ENCODE peak calls at places on chromosomes 16 and 17, in ten cellular contexts. One of them, this sample, is unnamed.
A peak's percentile ranks its signal among the peaks of the same experiment; 100 is the strongest.

GRCh38 chr17:3659541-3660111 is 8.8 kb downstream of the TAX1BP3 start:
- DNase-seq in activated T-cell treated with anti-CD3 and anti-CD28 coated beads, Interleukin-2, amount 50 U/mL, for 72 hours: no peak
- DNase-seq in activated T-helper 1 cell treated with anti-CD3 and anti-CD28 coated beads, Interleukin-2, amount 50 U/mL, for 16 hours: no peak
- DNase-seq in nucleus accumbens: peak; percentile 17
- DNase-seq in PC-9: peak; percentile 45
- DNase-seq in EL: peak; percentile 87
- DNase-seq in activated CD4-positive, alpha-beta T cell treated with anti-CD3 and anti-CD28 coated beads, Interleukin-2, amount 50 U/mL, for 4 hours: no peak
- DNase-seq in RPMI8226: no peak
- DNase-seq in activated CD8-positive, alpha-beta T cell treated with anti-CD3 and anti-CD28 coated beads, Interleukin-2, amount 10 ng/mL, durations not matched to agents 7 days and 5 days: no peak
- DNase-seq in CD4-positive, CD25-positive, alpha-beta regulatory T cell: no peak
- DNase-seq in this sample: no peak

GRCh38 chr16:69017036-69017783 is 88.2 kb upstream of the HAS3 start:
- DNase-seq in RPMI8226: no peak
- DNase-seq in activated T-cell treated with anti-CD3 and anti-CD28 coated beads, Interleukin-2, amount 50 U/mL, for 72 hours: peak; percentile 2
- DNase-seq in EL: peak; percentile 85
- DNase-seq in PC-9: peak; percentile 68
- DNase-seq in activated T-helper 1 cell treated with anti-CD3 and anti-CD28 coated beads, Interleukin-2, amount 50 U/mL, for 16 hours: no peak
- DNase-seq in nucleus accumbens: no peak
- DNase-seq in CD4-positive, CD25-positive, alpha-beta regulatory T cell: no peak
- DNase-seq in activated CD8-positive, alpha-beta T cell treated with anti-CD3 and anti-CD28 coated beads, Interleukin-2, amount 10 ng/mL, durations not matched to agents 7 days and 5 days: no peak
- DNase-seq in activated CD4-positive, alpha-beta T cell treated with anti-CD3 and anti-CD28 coated beads, Interleukin-2, amount 50 U/mL, for 4 hours: no peak
- DNase-seq in this sample: no peak

GRCh38 chr17:45226620-45227019 is 4.9 kb downstream of the FMNL1 start:
- DNase-seq in RPMI8226: peak; percentile 16
- DNase-seq in CD4-positive, CD25-positive, alpha-beta regulatory T cell: no peak
- DNase-seq in activated T-cell treated with anti-CD3 and anti-CD28 coated beads, Interleukin-2, amount 50 U/mL, for 72 hours: no peak
- DNase-seq in EL: no peak
- DNase-seq in activated CD8-positive, alpha-beta T cell treated with anti-CD3 and anti-CD28 coated beads, Interleukin-2, amount 10 ng/mL, durations not matched to agents 7 days and 5 days: no peak
- DNase-seq in nucleus accumbens: no peak
- DNase-seq in activated T-helper 1 cell treated with anti-CD3 and anti-CD28 coated beads, Interleukin-2, amount 50 U/mL, for 16 hours: no peak
- DNase-seq in activated CD4-positive, alpha-beta T cell treated with anti-CD3 and anti-CD28 coated beads, Interleukin-2, amount 50 U/mL, for 4 hours: no peak
- DNase-seq in PC-9: no peak
- DNase-seq in this sample: no peak

GRCh38 chr17:1049446-1050225 is 52.7 kb downstream of the TIMM22 start:
- DNase-seq in activated T-cell treated with anti-CD3 and anti-CD28 coated beads, Interleukin-2, amount 50 U/mL, for 72 hours: no peak
- DNase-seq in nucleus accumbens: no peak
- DNase-seq in RPMI8226: no peak
- DNase-seq in activated CD8-positive, alpha-beta T cell treated with anti-CD3 and anti-CD28 coated beads, Interleukin-2, amount 10 ng/mL, durations not matched to agents 7 days and 5 days: no peak
- DNase-seq in activated T-helper 1 cell treated with anti-CD3 and anti-CD28 coated beads, Interleukin-2, amount 50 U/mL, for 16 hours: no peak
- DNase-seq in PC-9: no peak
- DNase-seq in activated CD4-positive, alpha-beta T cell treated with anti-CD3 and anti-CD28 coated beads, Interleukin-2, amount 50 U/mL, for 4 hours: no peak
- DNase-seq in CD4-positive, CD25-positive, alpha-beta regulatory T cell: no peak
- DNase-seq in EL: no peak
- DNase-seq in this sample: no peak

GRCh38 chr17:16418684-16419066 is 3.3 kb downstream of the TRPV2 start:
- DNase-seq in activated CD4-positive, alpha-beta T cell treated with anti-CD3 and anti-CD28 coated beads, Interleukin-2, amount 50 U/mL, for 4 hours: no peak
- DNase-seq in PC-9: no peak
- DNase-seq in EL: no peak
- DNase-seq in activated T-helper 1 cell treated with anti-CD3 and anti-CD28 coated beads, Interleukin-2, amount 50 U/mL, for 16 hours: no peak
- DNase-seq in nucleus accumbens: no peak
- DNase-seq in activated CD8-positive, alpha-beta T cell treated with anti-CD3 and anti-CD28 coated beads, Interleukin-2, amount 10 ng/mL, durations not matched to agents 7 days and 5 days: no peak
- DNase-seq in CD4-positive, CD25-positive, alpha-beta regulatory T cell: no peak
- DNase-seq in RPMI8226: no peak
- DNase-seq in activated T-cell treated with anti-CD3 and anti-CD28 coated beads, Interleukin-2, amount 50 U/mL, for 72 hours: peak; percentile 35
- DNase-seq in this sample: no peak

GRCh38 chr17:45722161-45722560 is 62.0 kb upstream of the CRHR1 start:
- DNase-seq in PC-9: peak; percentile 23
- DNase-seq in activated CD4-positive, alpha-beta T cell treated with anti-CD3 and anti-CD28 coated beads, Interleukin-2, amount 50 U/mL, for 4 hours: no peak
- DNase-seq in CD4-positive, CD25-positive, alpha-beta regulatory T cell: no peak
- DNase-seq in activated CD8-positive, alpha-beta T cell treated with anti-CD3 and anti-CD28 coated beads, Interleukin-2, amount 10 ng/mL, durations not matched to agents 7 days and 5 days: no peak
- DNase-seq in EL: peak; percentile 23
- DNase-seq in nucleus accumbens: no peak
- DNase-seq in RPMI8226: peak; percentile 46
- DNase-seq in activated T-helper 1 cell treated with anti-CD3 and anti-CD28 coated beads, Interleukin-2, amount 50 U/mL, for 16 hours: no peak
- DNase-seq in activated T-cell treated with anti-CD3 and anti-CD28 coated beads, Interleukin-2, amount 50 U/mL, for 72 hours: no peak
- DNase-seq in this sample: no peak

GRCh38 chr17:306116-306515 is 46.5 kb downstream of the RPH3AL start:
- DNase-seq in nucleus accumbens: no peak
- DNase-seq in RPMI8226: no peak
- DNase-seq in activated T-helper 1 cell treated with anti-CD3 and anti-CD28 coated beads, Interleukin-2, amount 50 U/mL, for 16 hours: no peak
- DNase-seq in CD4-positive, CD25-positive, alpha-beta regulatory T cell: no peak
- DNase-seq in activated CD4-positive, alpha-beta T cell treated with anti-CD3 and anti-CD28 coated beads, Interleukin-2, amount 50 U/mL, for 4 hours: no peak
- DNase-seq in activated T-cell treated with anti-CD3 and anti-CD28 coated beads, Interleukin-2, amount 50 U/mL, for 72 hours: no peak
- DNase-seq in EL: no peak
- DNase-seq in PC-9: no peak
- DNase-seq in activated CD8-positive, alpha-beta T cell treated with anti-CD3 and anti-CD28 coated beads, Interleukin-2, amount 10 ng/mL, durations not matched to agents 7 days and 5 days: no peak
- DNase-seq in this sample: no peak

GRCh38 chr16:69114976-69115355 is 9.5 kb downstream of the HAS3 start:
- DNase-seq in activated CD8-positive, alpha-beta T cell treated with anti-CD3 and anti-CD28 coated beads, Interleukin-2, amount 10 ng/mL, durations not matched to agents 7 days and 5 days: no peak
- DNase-seq in EL: no peak
- DNase-seq in nucleus accumbens: no peak
- DNase-seq in PC-9: no peak
- DNase-seq in activated T-helper 1 cell treated with anti-CD3 and anti-CD28 coated beads, Interleukin-2, amount 50 U/mL, for 16 hours: no peak
- DNase-seq in RPMI8226: no peak
- DNase-seq in activated T-cell treated with anti-CD3 and anti-CD28 coated beads, Interleukin-2, amount 50 U/mL, for 72 hours: no peak
- DNase-seq in CD4-positive, CD25-positive, alpha-beta regulatory T cell: no peak
- DNase-seq in activated CD4-positive, alpha-beta T cell treated with anti-CD3 and anti-CD28 coated beads, Interleukin-2, amount 50 U/mL, for 4 hours: no peak
- DNase-seq in this sample: no peak

GRCh38 chr16:57091990-57092785 is at the start of gene CPNE2:
- DNase-seq in PC-9: no peak
- DNase-seq in activated T-cell treated with anti-CD3 and anti-CD28 coated beads, Interleukin-2, amount 50 U/mL, for 72 hours: peak; percentile 47
- DNase-seq in activated CD8-positive, alpha-beta T cell treated with anti-CD3 and anti-CD28 coated beads, Interleukin-2, amount 10 ng/mL, durations not matched to agents 7 days and 5 days: peak; percentile 32
- DNase-seq in CD4-positive, CD25-positive, alpha-beta regulatory T cell: peak; percentile 19
- DNase-seq in nucleus accumbens: peak; percentile 62
- DNase-seq in activated T-helper 1 cell treated with anti-CD3 and anti-CD28 coated beads, Interleukin-2, amount 50 U/mL, for 16 hours: peak; percentile 6
- DNase-seq in EL: peak; percentile 69
- DNase-seq in RPMI8226: peak; percentile 65
- DNase-seq in activated CD4-positive, alpha-beta T cell treated with anti-CD3 and anti-CD28 coated beads, Interleukin-2, amount 50 U/mL, for 4 hours: no peak
- DNase-seq in this sample: no peak

GRCh38 chr16:20241321-20241720 is 86.0 kb downstream of the GP2 start:
- DNase-seq in activated T-helper 1 cell treated with anti-CD3 and anti-CD28 coated beads, Interleukin-2, amount 50 U/mL, for 16 hours: no peak
- DNase-seq in RPMI8226: no peak
- DNase-seq in PC-9: no peak
- DNase-seq in activated CD8-positive, alpha-beta T cell treated with anti-CD3 and anti-CD28 coated beads, Interleukin-2, amount 10 ng/mL, durations not matched to agents 7 days and 5 days: no peak
- DNase-seq in EL: no peak
- DNase-seq in activated CD4-positive, alpha-beta T cell treated with anti-CD3 and anti-CD28 coated beads, Interleukin-2, amount 50 U/mL, for 4 hours: no peak
- DNase-seq in activated T-cell treated with anti-CD3 and anti-CD28 coated beads, Interleukin-2, amount 50 U/mL, for 72 hours: no peak
- DNase-seq in CD4-positive, CD25-positive, alpha-beta regulatory T cell: no peak
- DNase-seq in nucleus accumbens: no peak
- DNase-seq in this sample: no peak

GRCh38 chr16:83011939-83012338 is 385.2 kb downstream of the CDH13 start:
- DNase-seq in PC-9: no peak
- DNase-seq in activated T-cell treated with anti-CD3 and anti-CD28 coated beads, Interleukin-2, amount 50 U/mL, for 72 hours: no peak
- DNase-seq in RPMI8226: no peak
- DNase-seq in EL: peak; percentile 25
- DNase-seq in activated CD4-positive, alpha-beta T cell treated with anti-CD3 and anti-CD28 coated beads, Interleukin-2, amount 50 U/mL, for 4 hours: no peak
- DNase-seq in activated CD8-positive, alpha-beta T cell treated with anti-CD3 and anti-CD28 coated beads, Interleukin-2, amount 10 ng/mL, durations not matched to agents 7 days and 5 days: no peak
- DNase-seq in CD4-positive, CD25-positive, alpha-beta regulatory T cell: no peak
- DNase-seq in nucleus accumbens: no peak
- DNase-seq in activated T-helper 1 cell treated with anti-CD3 and anti-CD28 coated beads, Interleukin-2, amount 50 U/mL, for 16 hours: no peak
- DNase-seq in this sample: no peak

GRCh38 chr17:1888741-1889140 is 58.9 kb downstream of the RPA1 start:
- DNase-seq in CD4-positive, CD25-positive, alpha-beta regulatory T cell: no peak
- DNase-seq in activated CD4-positive, alpha-beta T cell treated with anti-CD3 and anti-CD28 coated beads, Interleukin-2, amount 50 U/mL, for 4 hours: no peak
- DNase-seq in PC-9: no peak
- DNase-seq in EL: no peak
- DNase-seq in nucleus accumbens: no peak
- DNase-seq in activated CD8-positive, alpha-beta T cell treated with anti-CD3 and anti-CD28 coated beads, Interleukin-2, amount 10 ng/mL, durations not matched to agents 7 days and 5 days: no peak
- DNase-seq in RPMI8226: no peak
- DNase-seq in activated T-cell treated with anti-CD3 and anti-CD28 coated beads, Interleukin-2, amount 50 U/mL, for 72 hours: no peak
- DNase-seq in activated T-helper 1 cell treated with anti-CD3 and anti-CD28 coated beads, Interleukin-2, amount 50 U/mL, for 16 hours: no peak
- DNase-seq in this sample: no peak

GRCh38 chr17:4974064-4974670 is 6.5 kb upstream of the SPAG7 start:
- DNase-seq in CD4-positive, CD25-positive, alpha-beta regulatory T cell: no peak
- DNase-seq in PC-9: no peak
- DNase-seq in activated CD4-positive, alpha-beta T cell treated with anti-CD3 and anti-CD28 coated beads, Interleukin-2, amount 50 U/mL, for 4 hours: no peak
- DNase-seq in RPMI8226: no peak
- DNase-seq in activated T-cell treated with anti-CD3 and anti-CD28 coated beads, Interleukin-2, amount 50 U/mL, for 72 hours: no peak
- DNase-seq in activated T-helper 1 cell treated with anti-CD3 and anti-CD28 coated beads, Interleukin-2, amount 50 U/mL, for 16 hours: no peak
- DNase-seq in activated CD8-positive, alpha-beta T cell treated with anti-CD3 and anti-CD28 coated beads, Interleukin-2, amount 10 ng/mL, durations not matched to agents 7 days and 5 days: no peak
- DNase-seq in EL: no peak
- DNase-seq in nucleus accumbens: no peak
- DNase-seq in this sample: no peak

GRCh38 chr17:9016941-9017552 is 4.3 kb upstream of the NTN1 start:
- DNase-seq in activated T-helper 1 cell treated with anti-CD3 and anti-CD28 coated beads, Interleukin-2, amount 50 U/mL, for 16 hours: no peak
- DNase-seq in PC-9: peak; percentile 80
- DNase-seq in RPMI8226: peak; percentile 37
- DNase-seq in activated T-cell treated with anti-CD3 and anti-CD28 coated beads, Interleukin-2, amount 50 U/mL, for 72 hours: no peak
- DNase-seq in activated CD4-positive, alpha-beta T cell treated with anti-CD3 and anti-CD28 coated beads, Interleukin-2, amount 50 U/mL, for 4 hours: no peak
- DNase-seq in activated CD8-positive, alpha-beta T cell treated with anti-CD3 and anti-CD28 coated beads, Interleukin-2, amount 10 ng/mL, durations not matched to agents 7 days and 5 days: no peak
- DNase-seq in EL: no peak
- DNase-seq in nucleus accumbens: no peak
- DNase-seq in CD4-positive, CD25-positive, alpha-beta regulatory T cell: no peak
- DNase-seq in this sample: no peak

GRCh38 chr16:10738231-10739077 is 5.2 kb upstream of the NUBP1 start:
- DNase-seq in CD4-positive, CD25-positive, alpha-beta regulatory T cell: peak; percentile 16
- DNase-seq in nucleus accumbens: peak; percentile 43
- DNase-seq in RPMI8226: peak; percentile 90
- DNase-seq in activated T-helper 1 cell treated with anti-CD3 and anti-CD28 coated beads, Interleukin-2, amount 50 U/mL, for 16 hours: no peak
- DNase-seq in EL: peak; percentile 84
- DNase-seq in PC-9: peak; percentile 88
- DNase-seq in activated T-cell treated with anti-CD3 and anti-CD28 coated beads, Interleukin-2, amount 50 U/mL, for 72 hours: peak; percentile 77
- DNase-seq in activated CD4-positive, alpha-beta T cell treated with anti-CD3 and anti-CD28 coated beads, Interleukin-2, amount 50 U/mL, for 4 hours: peak; percentile 34
- DNase-seq in activated CD8-positive, alpha-beta T cell treated with anti-CD3 and anti-CD28 coated beads, Interleukin-2, amount 10 ng/mL, durations not matched to agents 7 days and 5 days: peak; percentile 75
- DNase-seq in this sample: peak; percentile 33

GRCh38 chr16:13992322-13992721 is 72.4 kb downstream of the ERCC4 start:
- DNase-seq in activated CD8-positive, alpha-beta T cell treated with anti-CD3 and anti-CD28 coated beads, Interleukin-2, amount 10 ng/mL, durations not matched to agents 7 days and 5 days: no peak
- DNase-seq in PC-9: no peak
- DNase-seq in activated T-cell treated with anti-CD3 and anti-CD28 coated beads, Interleukin-2, amount 50 U/mL, for 72 hours: no peak
- DNase-seq in activated T-helper 1 cell treated with anti-CD3 and anti-CD28 coated beads, Interleukin-2, amount 50 U/mL, for 16 hours: no peak
- DNase-seq in activated CD4-positive, alpha-beta T cell treated with anti-CD3 and anti-CD28 coated beads, Interleukin-2, amount 50 U/mL, for 4 hours: no peak
- DNase-seq in nucleus accumbens: no peak
- DNase-seq in CD4-positive, CD25-positive, alpha-beta regulatory T cell: no peak
- DNase-seq in RPMI8226: no peak
- DNase-seq in EL: no peak
- DNase-seq in this sample: no peak

GRCh38 chr17:76581515-76581914 is 4.1 kb downstream of the ST6GALNAC2 start:
- DNase-seq in activated CD4-positive, alpha-beta T cell treated with anti-CD3 and anti-CD28 coated beads, Interleukin-2, amount 50 U/mL, for 4 hours: no peak
- DNase-seq in EL: no peak
- DNase-seq in CD4-positive, CD25-positive, alpha-beta regulatory T cell: no peak
- DNase-seq in activated T-helper 1 cell treated with anti-CD3 and anti-CD28 coated beads, Interleukin-2, amount 50 U/mL, for 16 hours: no peak
- DNase-seq in RPMI8226: no peak
- DNase-seq in nucleus accumbens: no peak
- DNase-seq in activated T-cell treated with anti-CD3 and anti-CD28 coated beads, Interleukin-2, amount 50 U/mL, for 72 hours: no peak
- DNase-seq in activated CD8-positive, alpha-beta T cell treated with anti-CD3 and anti-CD28 coated beads, Interleukin-2, amount 10 ng/mL, durations not matched to agents 7 days and 5 days: no peak
- DNase-seq in PC-9: no peak
- DNase-seq in this sample: no peak

GRCh38 chr16:70348991-70349390 is 2.3 kb downstream of the DDX19A start:
- DNase-seq in activated T-helper 1 cell treated with anti-CD3 and anti-CD28 coated beads, Interleukin-2, amount 50 U/mL, for 16 hours: no peak
- DNase-seq in PC-9: no peak
- DNase-seq in activated T-cell treated with anti-CD3 and anti-CD28 coated beads, Interleukin-2, amount 50 U/mL, for 72 hours: no peak
- DNase-seq in CD4-positive, CD25-positive, alpha-beta regulatory T cell: no peak
- DNase-seq in EL: no peak
- DNase-seq in activated CD4-positive, alpha-beta T cell treated with anti-CD3 and anti-CD28 coated beads, Interleukin-2, amount 50 U/mL, for 4 hours: no peak
- DNase-seq in RPMI8226: no peak
- DNase-seq in activated CD8-positive, alpha-beta T cell treated with anti-CD3 and anti-CD28 coated beads, Interleukin-2, amount 10 ng/mL, durations not matched to agents 7 days and 5 days: no peak
- DNase-seq in nucleus accumbens: no peak
- DNase-seq in this sample: no peak

GRCh38 chr16:50304467-50305440 is 38.4 kb downstream of the ADCY7 start:
- DNase-seq in activated CD4-positive, alpha-beta T cell treated with anti-CD3 and anti-CD28 coated beads, Interleukin-2, amount 50 U/mL, for 4 hours: no peak
- DNase-seq in nucleus accumbens: no peak
- DNase-seq in RPMI8226: no peak
- DNase-seq in activated T-cell treated with anti-CD3 and anti-CD28 coated beads, Interleukin-2, amount 50 U/mL, for 72 hours: no peak
- DNase-seq in CD4-positive, CD25-positive, alpha-beta regulatory T cell: no peak
- DNase-seq in activated CD8-positive, alpha-beta T cell treated with anti-CD3 and anti-CD28 coated beads, Interleukin-2, amount 10 ng/mL, durations not matched to agents 7 days and 5 days: no peak
- DNase-seq in activated T-helper 1 cell treated with anti-CD3 and anti-CD28 coated beads, Interleukin-2, amount 50 U/mL, for 16 hours: no peak
- DNase-seq in EL: no peak
- DNase-seq in PC-9: no peak
- DNase-seq in this sample: no peak

GRCh38 chr16:1691276-1691675 is 13.2 kb downstream of the JPT2 start:
- DNase-seq in activated T-cell treated with anti-CD3 and anti-CD28 coated beads, Interleukin-2, amount 50 U/mL, for 72 hours: no peak
- DNase-seq in RPMI8226: no peak
- DNase-seq in nucleus accumbens: no peak
- DNase-seq in activated T-helper 1 cell treated with anti-CD3 and anti-CD28 coated beads, Interleukin-2, amount 50 U/mL, for 16 hours: no peak
- DNase-seq in EL: peak; percentile 67
- DNase-seq in activated CD4-positive, alpha-beta T cell treated with anti-CD3 and anti-CD28 coated beads, Interleukin-2, amount 50 U/mL, for 4 hours: no peak
- DNase-seq in PC-9: peak; percentile 46
- DNase-seq in activated CD8-positive, alpha-beta T cell treated with anti-CD3 and anti-CD28 coated beads, Interleukin-2, amount 10 ng/mL, durations not matched to agents 7 days and 5 days: no peak
- DNase-seq in CD4-positive, CD25-positive, alpha-beta regulatory T cell: no peak
- DNase-seq in this sample: no peak

GRCh38 chr16:88730632-88731607 is 24.6 kb downstream of the CTU2 start:
- DNase-seq in RPMI8226: no peak
- DNase-seq in activated T-helper 1 cell treated with anti-CD3 and anti-CD28 coated beads, Interleukin-2, amount 50 U/mL, for 16 hours: no peak
- DNase-seq in nucleus accumbens: no peak
- DNase-seq in CD4-positive, CD25-positive, alpha-beta regulatory T cell: no peak
- DNase-seq in activated CD4-positive, alpha-beta T cell treated with anti-CD3 and anti-CD28 coated beads, Interleukin-2, amount 50 U/mL, for 4 hours: no peak
- DNase-seq in activated T-cell treated with anti-CD3 and anti-CD28 coated beads, Interleukin-2, amount 50 U/mL, for 72 hours: no peak
- DNase-seq in EL: no peak
- DNase-seq in activated CD8-positive, alpha-beta T cell treated with anti-CD3 and anti-CD28 coated beads, Interleukin-2, amount 10 ng/mL, durations not matched to agents 7 days and 5 days: no peak
- DNase-seq in PC-9: no peak
- DNase-seq in this sample: no peak

GRCh38 chr17:78933959-78934568 is 8.9 kb upstream of the TIMP2 start:
- DNase-seq in nucleus accumbens: peak; percentile 86
- DNase-seq in activated T-cell treated with anti-CD3 and anti-CD28 coated beads, Interleukin-2, amount 50 U/mL, for 72 hours: no peak
- DNase-seq in EL: peak; percentile 99
- DNase-seq in activated CD4-positive, alpha-beta T cell treated with anti-CD3 and anti-CD28 coated beads, Interleukin-2, amount 50 U/mL, for 4 hours: no peak
- DNase-seq in activated CD8-positive, alpha-beta T cell treated with anti-CD3 and anti-CD28 coated beads, Interleukin-2, amount 10 ng/mL, durations not matched to agents 7 days and 5 days: no peak
- DNase-seq in CD4-positive, CD25-positive, alpha-beta regulatory T cell: no peak
- DNase-seq in RPMI8226: peak; percentile 93
- DNase-seq in PC-9: peak; percentile 82
- DNase-seq in activated T-helper 1 cell treated with anti-CD3 and anti-CD28 coated beads, Interleukin-2, amount 50 U/mL, for 16 hours: no peak
- DNase-seq in this sample: no peak

GRCh38 chr17:55317284-55317683 is 52.5 kb downstream of the HLF start:
- DNase-seq in activated T-cell treated with anti-CD3 and anti-CD28 coated beads, Interleukin-2, amount 50 U/mL, for 72 hours: no peak
- DNase-seq in PC-9: no peak
- DNase-seq in CD4-positive, CD25-positive, alpha-beta regulatory T cell: no peak
- DNase-seq in EL: no peak
- DNase-seq in activated CD8-positive, alpha-beta T cell treated with anti-CD3 and anti-CD28 coated beads, Interleukin-2, amount 10 ng/mL, durations not matched to agents 7 days and 5 days: no peak
- DNase-seq in nucleus accumbens: no peak
- DNase-seq in RPMI8226: no peak
- DNase-seq in activated T-helper 1 cell treated with anti-CD3 and anti-CD28 coated beads, Interleukin-2, amount 50 U/mL, for 16 hours: no peak
- DNase-seq in activated CD4-positive, alpha-beta T cell treated with anti-CD3 and anti-CD28 coated beads, Interleukin-2, amount 50 U/mL, for 4 hours: no peak
- DNase-seq in this sample: no peak

GRCh38 chr17:76550712-76551615 is 11.1 kb downstream of the PRCD start:
- DNase-seq in CD4-positive, CD25-positive, alpha-beta regulatory T cell: no peak
- DNase-seq in activated T-cell treated with anti-CD3 and anti-CD28 coated beads, Interleukin-2, amount 50 U/mL, for 72 hours: no peak
- DNase-seq in EL: no peak
- DNase-seq in activated CD8-positive, alpha-beta T cell treated with anti-CD3 and anti-CD28 coated beads, Interleukin-2, amount 10 ng/mL, durations not matched to agents 7 days and 5 days: no peak
- DNase-seq in activated T-helper 1 cell treated with anti-CD3 and anti-CD28 coated beads, Interleukin-2, amount 50 U/mL, for 16 hours: no peak
- DNase-seq in RPMI8226: no peak
- DNase-seq in nucleus accumbens: no peak
- DNase-seq in PC-9: peak; percentile 55
- DNase-seq in activated CD4-positive, alpha-beta T cell treated with anti-CD3 and anti-CD28 coated beads, Interleukin-2, amount 50 U/mL, for 4 hours: no peak
- DNase-seq in this sample: no peak

GRCh38 chr16:70161350-70161749 is 12.2 kb upstream of the CLEC18C start:
- DNase-seq in CD4-positive, CD25-positive, alpha-beta regulatory T cell: no peak
- DNase-seq in activated T-cell treated with anti-CD3 and anti-CD28 coated beads, Interleukin-2, amount 50 U/mL, for 72 hours: no peak
- DNase-seq in nucleus accumbens: no peak
- DNase-seq in PC-9: no peak
- DNase-seq in activated CD4-positive, alpha-beta T cell treated with anti-CD3 and anti-CD28 coated beads, Interleukin-2, amount 50 U/mL, for 4 hours: no peak
- DNase-seq in activated CD8-positive, alpha-beta T cell treated with anti-CD3 and anti-CD28 coated beads, Interleukin-2, amount 10 ng/mL, durations not matched to agents 7 days and 5 days: no peak
- DNase-seq in EL: no peak
- DNase-seq in activated T-helper 1 cell treated with anti-CD3 and anti-CD28 coated beads, Interleukin-2, amount 50 U/mL, for 16 hours: no peak
- DNase-seq in RPMI8226: no peak
- DNase-seq in this sample: no peak

GRCh38 chr16:65776639-65777183 is 589.8 kb upstream of the CDH5 start:
- DNase-seq in nucleus accumbens: no peak
- DNase-seq in PC-9: no peak
- DNase-seq in activated T-helper 1 cell treated with anti-CD3 and anti-CD28 coated beads, Interleukin-2, amount 50 U/mL, for 16 hours: no peak
- DNase-seq in CD4-positive, CD25-positive, alpha-beta regulatory T cell: no peak
- DNase-seq in activated CD4-positive, alpha-beta T cell treated with anti-CD3 and anti-CD28 coated beads, Interleukin-2, amount 50 U/mL, for 4 hours: no peak
- DNase-seq in activated CD8-positive, alpha-beta T cell treated with anti-CD3 and anti-CD28 coated beads, Interleukin-2, amount 10 ng/mL, durations not matched to agents 7 days and 5 days: no peak
- DNase-seq in EL: no peak
- DNase-seq in activated T-cell treated with anti-CD3 and anti-CD28 coated beads, Interleukin-2, amount 50 U/mL, for 72 hours: no peak
- DNase-seq in RPMI8226: no peak
- DNase-seq in this sample: no peak

GRCh38 chr17:66939461-66940114 is 24.9 kb upstream of the CACNG4 start:
- DNase-seq in EL: no peak
- DNase-seq in activated T-cell treated with anti-CD3 and anti-CD28 coated beads, Interleukin-2, amount 50 U/mL, for 72 hours: no peak
- DNase-seq in CD4-positive, CD25-positive, alpha-beta regulatory T cell: no peak
- DNase-seq in activated T-helper 1 cell treated with anti-CD3 and anti-CD28 coated beads, Interleukin-2, amount 50 U/mL, for 16 hours: no peak
- DNase-seq in activated CD8-positive, alpha-beta T cell treated with anti-CD3 and anti-CD28 coated beads, Interleukin-2, amount 10 ng/mL, durations not matched to agents 7 days and 5 days: no peak
- DNase-seq in nucleus accumbens: no peak
- DNase-seq in PC-9: no peak
- DNase-seq in RPMI8226: no peak
- DNase-seq in activated CD4-positive, alpha-beta T cell treated with anti-CD3 and anti-CD28 coated beads, Interleukin-2, amount 50 U/mL, for 4 hours: no peak
- DNase-seq in this sample: no peak

GRCh38 chr17:42819939-42820535 is 4.0 kb downstream of the BECN1 start:
- DNase-seq in activated T-cell treated with anti-CD3 and anti-CD28 coated beads, Interleukin-2, amount 50 U/mL, for 72 hours: peak; percentile 77
- DNase-seq in nucleus accumbens: no peak
- DNase-seq in activated CD4-positive, alpha-beta T cell treated with anti-CD3 and anti-CD28 coated beads, Interleukin-2, amount 50 U/mL, for 4 hours: peak; percentile 58
- DNase-seq in CD4-positive, CD25-positive, alpha-beta regulatory T cell: peak; percentile 50
- DNase-seq in activated CD8-positive, alpha-beta T cell treated with anti-CD3 and anti-CD28 coated beads, Interleukin-2, amount 10 ng/mL, durations not matched to agents 7 days and 5 days: peak; percentile 79
- DNase-seq in PC-9: peak; percentile 58
- DNase-seq in activated T-helper 1 cell treated with anti-CD3 and anti-CD28 coated beads, Interleukin-2, amount 50 U/mL, for 16 hours: peak; percentile 42
- DNase-seq in EL: peak; percentile 68
- DNase-seq in RPMI8226: peak; percentile 81
- DNase-seq in this sample: peak; percentile 51